ENCODE peak calls at places on chromosomes 6 and 20, in four cellular contexts. I is AG04449, M is AG09319, Q is stomach. P is an unnamed sample.

GRCh38 chr6:95203153-95203754 is 374.1 kb upstream of the MANEA start:
- DNase-seq in I (no peak), M (no peak), Q (no peak), P (peak)

GRCh38 chr6:66376021-66376420 is 669.0 kb upstream of the EYS start:
- DNase-seq in I (no peak), M (no peak), Q (no peak), P (no peak)

GRCh38 chr20:43507150-43508080 is at the start of gene L3MBTL1:
- DNase-seq in I (no peak), M (no peak), Q (peak), P (peak)

GRCh38 chr6:19472168-19472567 is 365.0 kb upstream of the ID4 start:
- DNase-seq in I (peak), M (peak), Q (no peak), P (no peak)

GRCh38 chr6:18241208-18241836 is 23.0 kb downstream of the DEK start:
- DNase-seq in I (no peak), M (no peak), Q (no peak), P (no peak)

GRCh38 chr6:138520463-138520862 is 21.2 kb upstream of the NHSL1 start:
- DNase-seq in I (no peak), M (no peak), Q (no peak), P (no peak)

GRCh38 chr6:27224729-27225128 is 22.8 kb upstream of the PRSS16 start:
- DNase-seq in I (no peak), M (no peak), Q (no peak), P (no peak)

GRCh38 chr6:135583256-135583758 is 85.8 kb upstream of the AHI1 start:
- DNase-seq in I (peak), M (no peak), Q (no peak), P (no peak)

GRCh38 chr6:87473419-87473903 is 687 bp downstream of the SLC35A1 start:
- DNase-seq in I (no peak), M (peak), Q (peak), P (no peak)

GRCh38 chr6:21918081-21918480 is 324.5 kb downstream of the SOX4 start:
- DNase-seq in I (no peak), M (no peak), Q (no peak), P (no peak)

GRCh38 chr6:101429291-101429690 is 35.8 kb downstream of the GRIK2 start:
- DNase-seq in I (no peak), M (no peak), Q (no peak), P (no peak)

GRCh38 chr6:89680150-89680549 is 41.6 kb upstream of the LYRM2 start:
- DNase-seq in I (no peak), M (no peak), Q (no peak), P (no peak)

GRCh38 chr6:13397359-13398080 is 69.2 kb upstream of the TBC1D7 start:
- DNase-seq in I (no peak), M (no peak), Q (no peak), P (no peak)

GRCh38 chr6:157804448-157805327 is 18.4 kb upstream of the SNX9 start:
- DNase-seq in I (no peak), M (no peak), Q (no peak), P (no peak)

GRCh38 chr6:15369838-15370237 is 124.0 kb downstream of the JARID2 start:
- DNase-seq in I (no peak), M (peak), Q (no peak), P (no peak)

GRCh38 chr6:42571611-42572342 is 7.9 kb downstream of the UBR2 start:
- DNase-seq in I (no peak), M (no peak), Q (no peak), P (no peak)

GRCh38 chr20:50310673-50311051 is 120.0 kb downstream of the CEBPB start:
- DNase-seq in I (no peak), M (no peak), Q (no peak), P (no peak)

GRCh38 chr6:112037783-112038216 is 16.1 kb upstream of the CCN6 start:
- DNase-seq in I (peak), M (peak), Q (peak), P (no peak)

GRCh38 chr20:23011008-23011721 is 23.9 kb upstream of the SSTR4 start:
- DNase-seq in I (no peak), M (no peak), Q (no peak), P (no peak)

GRCh38 chr6:166989427-166990034 is 9.7 kb upstream of the CEP43 start:
- DNase-seq in I (no peak), M (no peak), Q (no peak), P (no peak)

GRCh38 chr6:40477246-40478126 is 109.7 kb downstream of the LRFN2 start:
- DNase-seq in I (no peak), M (no peak), Q (no peak), P (no peak)

GRCh38 chr20:32213870-32214269 is 6.2 kb downstream of the POFUT1 start:
- DNase-seq in I (no peak), M (no peak), Q (no peak), P (no peak)
- TF ChIP-seq CTCF in I (no peak), M (no peak), Q (no peak), P (no peak)

GRCh38 chr6:63802606-63803206 is 167.1 kb downstream of the PHF3 start:
- DNase-seq in I (no peak), M (no peak), Q (no peak), P (no peak)
- TF ChIP-seq CTCF in I (peak), M (peak), Q (peak), P (peak)

DNA sequence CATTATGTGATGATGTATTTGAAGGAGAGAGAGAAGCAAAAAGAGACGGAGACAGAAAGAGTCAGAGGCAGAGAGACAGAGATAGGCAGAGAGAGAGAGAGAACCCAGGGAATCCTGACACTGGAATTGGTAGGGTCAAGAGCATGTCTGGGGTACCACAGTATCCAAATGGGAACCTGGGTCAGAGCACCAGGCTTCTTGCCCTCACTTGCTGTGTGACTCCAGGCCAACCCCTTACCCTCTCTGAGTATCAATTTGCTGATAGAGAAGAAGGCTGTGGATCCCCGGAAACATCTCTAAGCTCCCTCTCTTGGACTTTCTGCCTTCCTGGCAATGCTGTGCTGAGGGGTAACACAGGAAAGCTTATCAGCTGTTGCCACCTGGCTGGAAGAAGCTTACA is 385.3 kb upstream of the SULF2 start:
- DNase-seq in I (no peak), M (no peak), Q (no peak), P (no peak)
- TF ChIP-seq CTCF in I (no peak), M (no peak), Q (no peak), P (no peak)

GRCh38 chr6:116083052-116083451 is 17.6 kb upstream of the NT5DC1 start:
- DNase-seq in I (no peak), M (no peak), Q (no peak), P (no peak)

GRCh38 chr6:116073765-116074450 is 13.2 kb upstream of the FRK start:
- DNase-seq in I (no peak), M (peak), Q (no peak), P (no peak)

GRCh38 chr6:116074732-116075387 is 14.2 kb upstream of the FRK start:
- DNase-seq in I (no peak), M (no peak), Q (no peak), P (no peak)

GRCh38 chr6:116078945-116079344 is 18.3 kb upstream of the FRK start:
- DNase-seq in I (no peak), M (no peak), Q (no peak), P (no peak)

DNA sequence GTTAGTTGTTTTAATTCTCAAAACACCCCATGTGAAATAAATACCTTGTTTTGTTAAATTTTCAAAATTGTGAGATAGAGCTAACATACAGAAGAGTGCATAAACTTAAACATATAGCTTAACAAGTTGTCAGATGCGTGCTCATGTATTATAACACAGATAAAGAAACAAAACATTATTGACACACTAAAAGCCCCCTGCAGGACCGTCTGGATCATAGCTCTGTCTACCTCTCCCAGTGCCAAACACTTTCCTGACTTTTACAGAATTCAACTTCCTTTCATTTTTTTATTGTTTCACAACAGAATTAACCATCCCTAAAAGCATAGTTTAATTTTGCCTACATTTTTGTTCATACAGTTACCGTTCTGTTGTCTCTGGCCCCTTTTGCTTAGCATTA is 17.8 kb upstream of the FRK start:
- DNase-seq in I (no peak), M (no peak), Q (no peak), P (no peak)
- TF ChIP-seq CTCF in I (no peak), M (no peak), Q (no peak), P (no peak)

DNA sequence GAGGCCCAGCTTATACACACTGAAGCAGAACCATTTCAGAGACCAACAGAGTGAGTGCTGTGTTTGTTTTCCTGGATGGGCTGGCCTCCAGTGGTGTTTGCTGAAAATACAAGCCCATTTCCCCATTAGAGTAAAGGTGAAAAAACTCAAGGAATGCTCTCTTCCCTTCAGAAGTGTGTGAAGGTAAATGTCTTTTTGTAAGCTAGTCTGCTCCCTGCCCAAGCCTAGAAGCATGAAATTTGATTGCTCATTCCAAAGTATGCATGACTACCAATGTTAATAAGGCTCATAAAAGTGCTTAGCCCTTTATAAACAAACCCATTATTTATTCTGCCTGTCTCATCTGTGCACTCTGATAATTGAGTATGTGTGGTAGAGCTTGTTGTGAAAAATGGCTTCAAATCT is 59.1 kb downstream of the ADGRF1 start:
- DNase-seq in I (peak), M (no peak), Q (no peak), P (no peak)
- TF ChIP-seq CTCF in I (no peak), M (no peak), Q (no peak), P (no peak)

DNA sequence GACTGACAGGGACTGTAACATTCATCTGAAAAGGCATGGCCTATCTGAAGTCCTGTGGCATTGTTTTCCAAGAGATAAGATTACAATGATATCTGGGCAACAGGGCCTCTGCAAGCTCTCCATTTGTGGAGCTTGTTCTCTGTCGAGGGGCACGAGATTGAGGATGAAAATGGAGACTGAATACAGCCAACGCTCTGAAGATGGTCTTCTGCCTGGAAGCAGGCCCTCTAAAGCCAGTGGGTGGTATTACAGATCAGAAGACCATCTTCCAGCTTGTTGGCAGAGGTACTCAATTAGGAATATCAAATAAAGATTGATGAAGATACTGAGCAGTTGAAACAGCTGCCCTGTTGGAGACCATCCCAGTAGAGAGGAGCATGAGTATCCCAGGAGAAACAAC is 288.2 kb downstream of the CENPW start:
- DNase-seq in I (no peak), M (no peak), Q (no peak), P (no peak)
- TF ChIP-seq CTCF in I (no peak), M (no peak), Q (no peak), P (no peak)

DNA sequence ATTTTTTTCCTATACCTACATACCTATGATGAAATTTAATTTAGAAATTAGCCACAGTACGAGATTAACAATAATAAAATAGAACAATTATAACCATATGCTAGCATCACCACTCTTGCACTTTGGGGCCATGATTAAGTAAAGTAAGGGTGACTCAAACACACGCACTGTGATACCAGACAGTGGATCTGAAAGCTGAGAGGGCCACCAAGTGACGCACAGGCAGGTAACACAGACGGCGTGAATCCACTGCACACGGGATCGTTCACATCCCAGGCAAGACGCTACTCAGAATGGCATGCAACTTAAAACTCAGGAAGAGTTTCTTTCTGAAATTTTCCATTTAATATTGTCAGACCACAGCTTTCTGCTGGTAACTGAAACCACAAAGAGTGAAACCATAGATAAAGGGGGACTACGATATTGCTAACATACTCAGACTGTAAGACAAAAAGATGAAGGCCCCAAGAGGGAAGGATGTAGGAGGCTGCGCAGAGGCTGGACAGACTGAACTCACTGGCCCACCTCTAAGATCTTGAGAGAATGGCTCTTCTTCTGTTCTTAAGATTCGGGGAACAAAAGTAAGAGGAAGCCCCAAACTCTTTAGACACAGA is 17.9 kb downstream of the RRBP1 start:
- DNase-seq in I (no peak), M (no peak), Q (peak), P (no peak)
- TF ChIP-seq CTCF in I (no peak), M (no peak), Q (no peak), P (no peak)

GRCh38 chr20:63378626-63379025 is 17.5 kb upstream of the CHRNA4 start:
- DNase-seq in I (no peak), M (no peak), Q (no peak), P (peak)

GRCh38 chr20:63376283-63377250 is 15.4 kb upstream of the CHRNA4 start:
- DNase-seq in I (no peak), M (no peak), Q (no peak), P (no peak)

GRCh38 chr20:63378115-63378429 is 16.9 kb upstream of the CHRNA4 start:
- DNase-seq in I (no peak), M (no peak), Q (no peak), P (no peak)

GRCh38 chr20:63379296-63379695 is 18.1 kb upstream of the CHRNA4 start:
- DNase-seq in I (no peak), M (no peak), Q (no peak), P (no peak)

DNA sequence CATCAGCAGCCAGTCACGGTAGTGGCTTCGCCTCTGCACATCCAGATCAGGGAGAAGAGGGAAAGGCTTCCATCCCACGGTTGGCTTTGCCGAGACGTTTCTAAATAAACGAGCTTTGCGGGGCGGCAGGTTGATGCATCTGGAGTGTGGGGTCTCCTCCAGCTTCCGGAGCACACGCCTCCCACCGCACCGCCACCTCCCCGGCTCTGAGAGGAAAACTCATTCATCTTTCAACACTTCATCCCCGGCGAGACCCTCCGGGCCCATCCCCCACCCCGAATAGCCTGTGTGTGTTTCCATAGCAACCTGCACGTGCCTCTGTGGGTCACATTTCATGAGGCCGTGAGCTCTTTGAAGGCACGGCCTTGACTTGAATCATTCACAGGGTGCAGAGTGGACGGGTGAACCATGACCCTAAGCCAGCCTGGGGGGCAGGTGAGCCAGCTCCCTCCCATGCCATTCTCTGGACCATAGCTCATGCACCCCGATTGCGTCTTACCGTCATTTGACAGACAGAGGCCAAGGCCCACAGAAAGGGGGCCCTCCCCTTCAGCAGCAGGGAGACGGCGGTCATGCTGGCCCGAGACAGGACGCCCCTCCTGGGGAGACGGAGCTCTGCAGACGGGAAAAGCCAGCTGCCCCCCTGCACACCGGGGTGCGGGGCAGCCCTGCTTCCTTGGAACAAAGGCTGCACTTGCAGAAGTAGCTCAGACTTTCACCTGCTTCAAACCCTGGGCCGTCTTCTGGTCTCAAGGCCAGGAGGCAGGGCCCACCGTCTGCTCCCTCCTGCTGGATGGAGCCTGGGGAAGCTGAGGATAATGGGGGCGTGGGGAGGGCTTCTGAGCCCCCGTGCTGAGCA is 16.3 kb upstream of the CHRNA4 start:
- DNase-seq in I (no peak), M (no peak), Q (no peak), P (peak)
- TF ChIP-seq CTCF in I (no peak), M (no peak), Q (no peak), P (peak)

GRCh38 chr6:129865013-129865412 is 3.9 kb upstream of the TMEM244 start:
- DNase-seq in I (no peak), M (no peak), Q (no peak), P (no peak)
- TF ChIP-seq CTCF in I (no peak), M (no peak), Q (no peak), P (no peak)

GRCh38 chr20:20273281-20273680 is 94.6 kb upstream of the INSM1 start:
- DNase-seq in I (no peak), M (no peak), Q (no peak), P (no peak)

GRCh38 chr20:20271277-20271676 is 96.6 kb upstream of the INSM1 start:
- DNase-seq in I (no peak), M (no peak), Q (no peak), P (no peak)

GRCh38 chr20:20266552-20266951 is 101.4 kb upstream of the INSM1 start:
- DNase-seq in I (no peak), M (no peak), Q (no peak), P (no peak)

GRCh38 chr20:20265210-20265609 is 102.7 kb upstream of the INSM1 start:
- DNase-seq in I (no peak), M (no peak), Q (no peak), P (no peak)

DNA sequence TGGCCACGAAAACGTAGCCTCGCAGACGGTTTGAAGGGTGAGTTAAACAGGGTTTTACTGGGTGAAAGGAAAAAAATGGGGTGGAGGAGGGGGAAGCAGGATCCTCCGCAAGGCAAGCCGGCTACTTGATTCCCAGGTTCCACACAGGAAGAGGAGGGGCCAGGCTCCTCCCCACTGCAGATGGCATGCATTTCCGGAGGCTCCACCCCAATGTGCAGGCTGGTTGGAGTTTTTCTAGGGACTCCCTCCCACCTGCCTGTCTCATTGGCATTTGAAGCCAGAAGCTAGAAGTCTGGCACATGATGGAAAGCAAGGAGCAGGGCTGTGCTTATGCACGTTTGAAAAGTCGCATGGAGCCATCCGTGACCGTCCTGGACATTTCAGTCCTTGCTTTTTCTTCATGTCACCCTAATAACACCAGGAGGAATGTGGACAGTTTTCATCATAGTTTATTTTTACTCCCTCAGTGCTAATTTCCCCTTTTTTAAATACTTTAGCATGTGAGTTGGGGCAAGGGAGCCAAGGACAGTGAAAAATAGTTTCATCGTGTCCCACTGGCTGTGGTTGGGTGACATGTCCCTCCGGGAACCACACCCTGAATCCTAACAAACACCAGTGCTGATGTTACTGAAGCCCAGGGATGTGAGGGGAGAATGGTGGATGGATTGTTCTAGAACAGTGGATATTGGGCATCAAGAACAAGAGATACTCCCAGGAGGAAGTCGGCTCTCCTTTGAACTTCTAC is 100.0 kb upstream of the INSM1 start:
- DNase-seq in I (no peak), M (no peak), Q (no peak), P (peak)
- TF ChIP-seq CTCF in I (no peak), M (no peak), Q (no peak), P (no peak)

P was measured in nephron progenitor cell.